ENCODE peak calls at places on chromosomes 6 and 20, in ten cellular contexts. W is adrenal gland; M is uterus; S is astrocyte; V is cardiac muscle cell; P is pancreas; K is A549; J is colonic mucosa; G is CD8-positive, alpha-beta T cell; D is fibroblast of lung. U is an unnamed sample.
A peak's percentile ranks its signal among the peaks of the same experiment; 100 is the strongest.

GRCh38 chr6:11791354-11792107 is 12.9 kb upstream of the ADTRP start:
- DNase-seq in W (no peak), M (no peak), S (no peak), V (no peak), P (no peak), K (no peak), J (no peak), G (no peak), D (no peak), U (no peak)

GRCh38 chr6:111087106-111087835 is at the start of gene SLC16A10:
- DNase-seq in W (peak; percentile 91), M (peak; percentile 45), S (no peak), V (peak; percentile 91), P (peak; percentile 91), K (peak; percentile 35), J (peak; percentile 77), G (peak; percentile 75), D (peak; percentile 39), U (peak; percentile 85)

GRCh38 chr6:37061157-37061804 is 55.8 kb downstream of the FGD2 start:
- DNase-seq in W (no peak), M (no peak), S (no peak), V (no peak), P (peak; percentile 74), K (no peak), J (no peak), G (no peak), D (no peak), U (no peak)

GRCh38 chr20:3209946-3210317 is 634 bp downstream of the ITPA start:
- DNase-seq in W (no peak), M (no peak), S (peak; percentile 6), V (no peak), P (no peak), K (no peak), J (no peak), G (no peak), D (peak; percentile 10), U (no peak)

GRCh38 chr6:167662104-167662880 is 164.4 kb upstream of the AFDN start:
- DNase-seq in W (no peak), M (no peak), S (no peak), V (no peak), P (no peak), K (no peak), J (no peak), G (no peak), D (no peak), U (no peak)

GRCh38 chr20:54133434-54134427 is 40.1 kb downstream of the CYP24A1 start:
- DNase-seq in W (no peak), M (no peak), S (peak; percentile 37), V (no peak), P (no peak), K (no peak), J (peak; percentile 64), G (no peak), D (peak; percentile 54), U (no peak)

GRCh38 chr20:25984933-25985332 is 288.3 kb upstream of the ZNF337 start:
- DNase-seq in W (peak; percentile 58), M (peak; percentile 70), S (no peak), V (peak; percentile 19), P (peak; percentile 38), K (no peak), J (peak; percentile 39), G (peak; percentile 41), D (no peak), U (peak; percentile 46)

GRCh38 chr20:34452281-34452982 is 63.8 kb upstream of the DYNLRB1 start:
- DNase-seq in W (no peak), M (no peak), S (no peak), V (no peak), P (no peak), K (no peak), J (no peak), G (no peak), D (no peak), U (no peak)

GRCh38 chr20:36821964-36822437 is 48.4 kb upstream of the DSN1 start:
- DNase-seq in W (no peak), M (no peak), S (no peak), V (no peak), P (no peak), K (no peak), J (no peak), G (no peak), D (no peak), U (no peak)

GRCh38 chr20:36819662-36820061 is 46.1 kb upstream of the DSN1 start:
- DNase-seq in W (no peak), M (no peak), S (no peak), V (peak; percentile 58), P (no peak), K (no peak), J (no peak), G (no peak), D (no peak), U (no peak)

GRCh38 chr20:36818831-36819230 is 45.3 kb upstream of the DSN1 start:
- DNase-seq in W (no peak), M (no peak), S (no peak), V (no peak), P (no peak), K (no peak), J (no peak), G (no peak), D (no peak), U (no peak)

GRCh38 chr20:36820073-36820472 is 46.5 kb upstream of the DSN1 start:
- DNase-seq in W (no peak), M (no peak), S (no peak), V (no peak), P (no peak), K (no peak), J (no peak), G (no peak), D (no peak), U (no peak)

DNA sequence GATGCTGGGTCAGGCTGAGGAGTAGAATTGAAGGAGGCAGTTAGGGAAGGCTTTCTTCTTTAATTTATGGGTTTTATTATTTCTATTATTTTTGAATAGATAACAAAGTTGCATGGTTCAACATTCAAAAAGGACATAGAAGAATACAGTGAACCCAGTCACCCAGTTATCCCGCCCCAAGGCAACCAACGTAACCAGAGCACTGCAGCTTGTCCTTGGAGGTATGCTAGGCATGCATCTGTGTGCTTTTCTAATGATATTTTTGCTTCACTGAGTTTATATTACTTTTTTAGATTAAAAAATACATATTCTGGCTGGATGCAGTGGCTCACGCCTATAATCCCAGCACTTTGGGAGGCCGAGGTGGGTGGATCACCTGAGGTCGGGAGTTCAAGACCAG is 47.4 kb upstream of the DSN1 start:
- DNase-seq in W (no peak), M (no peak), S (no peak), V (no peak), P (no peak), K (no peak), J (no peak), G (no peak), D (peak; percentile 18), U (no peak)
- H3K4me1 ChIP-seq in W (peaks cover 22% of the 10 kb centered on the region), M (no peaks in the 10 kb centered on the region), S (peaks cover 6% of the 10 kb centered on the region), V (peaks cover 21% of the 10 kb centered on the region), P (no peaks in the 10 kb centered on the region), K (no peaks in the 10 kb centered on the region), J (no peaks in the 10 kb centered on the region), G (no peaks in the 10 kb centered on the region), D (peaks cover 2% of the 10 kb centered on the region), U (peaks cover 19% of the 10 kb centered on the region)

DNA sequence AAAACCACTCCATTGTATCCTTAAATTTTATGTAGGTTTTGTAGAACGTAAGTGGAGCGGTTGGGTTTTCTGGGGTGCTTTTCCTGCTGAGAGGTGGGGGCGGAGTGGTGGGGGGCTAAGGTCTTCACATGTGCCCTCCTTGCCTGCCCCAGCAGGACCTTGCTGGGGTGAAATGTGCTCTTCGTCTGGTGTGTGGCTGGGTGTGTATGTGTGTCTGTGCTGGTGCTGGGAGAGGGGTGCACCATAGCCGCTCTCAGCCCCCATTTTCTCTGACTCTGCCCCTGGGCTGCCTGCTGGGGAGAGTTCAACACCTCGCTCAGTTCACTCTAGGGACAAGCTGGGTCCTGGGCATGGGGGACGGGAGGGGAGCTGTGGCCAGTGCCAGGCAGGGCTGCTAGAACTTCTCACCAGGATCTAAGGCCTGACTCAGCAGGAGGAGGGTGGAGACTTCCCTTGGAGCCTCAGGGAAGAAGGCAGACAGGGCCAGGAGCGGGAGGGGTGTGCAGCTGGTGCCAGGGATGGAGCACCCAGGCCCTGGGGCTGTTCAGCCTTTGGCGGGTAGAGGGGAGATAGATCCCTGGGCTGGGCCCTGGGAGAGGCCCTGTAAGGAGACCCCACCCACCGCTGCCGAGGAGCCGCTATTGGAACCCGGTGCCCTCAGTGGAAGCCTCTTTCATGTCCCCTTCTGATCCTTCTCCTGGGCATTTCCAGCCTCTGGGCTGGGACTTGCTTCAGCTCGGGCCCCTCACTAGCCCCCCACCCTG is 4.8 kb downstream of the SOX18 start:
- DNase-seq in W (no peak), M (no peak), S (no peak), V (no peak), P (no peak), K (peak; percentile 52), J (no peak), G (no peak), D (peak; percentile 50), U (no peak)
- H3K27ac ChIP-seq in W (no peak overlapping the region), M (no peak overlapping the region), S (no peak overlapping the region), V (no peak overlapping the region), P (no peak overlapping the region), K (peak overlapping the region; percentile 65), J (no peak overlapping the region), G (no peak overlapping the region), D (no peak overlapping the region), U (peak overlapping the region; percentile 60)

GRCh38 chr6:35648203-35648602 is 40.5 kb downstream of the FKBP5 start:
- DNase-seq in W (no peak), M (no peak), S (no peak), V (no peak), P (no peak), K (no peak), J (no peak), G (no peak), D (no peak), U (no peak)

GRCh38 chr6:35651244-35651643 is 37.5 kb downstream of the FKBP5 start:
- DNase-seq in W (no peak), M (no peak), S (no peak), V (no peak), P (no peak), K (no peak), J (no peak), G (no peak), D (no peak), U (no peak)

GRCh38 chr6:35650015-35650414 is 38.7 kb downstream of the FKBP5 start:
- DNase-seq in W (no peak), M (no peak), S (no peak), V (no peak), P (no peak), K (no peak), J (no peak), G (no peak), D (no peak), U (no peak)

GRCh38 chr6:35643162-35643535 is 45.6 kb downstream of the FKBP5 start:
- DNase-seq in W (no peak), M (no peak), S (no peak), V (no peak), P (no peak), K (no peak), J (no peak), G (no peak), D (no peak), U (no peak)

DNA sequence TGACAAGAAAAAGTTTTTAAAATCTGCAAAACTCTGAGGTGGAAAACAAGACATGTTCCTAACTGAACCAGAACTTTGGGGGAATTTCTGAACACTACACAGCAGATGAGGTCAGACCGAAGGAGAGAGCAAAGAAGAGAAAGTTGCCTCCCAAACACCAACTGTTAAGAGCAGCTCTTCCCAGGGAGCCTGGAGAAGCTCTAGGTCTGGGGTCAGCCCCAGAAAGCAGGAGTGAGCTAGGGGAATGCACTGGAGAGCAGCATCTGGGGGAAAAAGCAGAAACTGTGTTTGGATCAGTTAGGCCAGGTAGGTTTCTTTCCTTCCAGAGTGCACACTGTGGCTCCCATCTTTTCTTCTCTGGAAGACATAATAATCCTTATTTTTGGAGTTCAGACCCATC is 41.3 kb downstream of the FKBP5 start:
- DNase-seq in W (no peak), M (no peak), S (no peak), V (no peak), P (no peak), K (no peak), J (no peak), G (no peak), D (no peak), U (no peak)
- TF ChIP-seq CTCF in W (no peak), M (no peak), S (no peak), V (no peak), P (no peak), K (no peak), J (no peak), G (no peak), D (no peak), U (no peak)

GRCh38 chr6:31466466-31466865 is 31.5 kb upstream of the MICB start:
- DNase-seq in W (no peak), M (no peak), S (no peak), V (no peak), P (no peak), K (no peak), J (no peak), G (no peak), D (no peak), U (no peak)
- H3K4me1 ChIP-seq in W (peaks cover 19% of the 10 kb centered on the region), M (no peaks in the 10 kb centered on the region), S (peaks cover 11% of the 10 kb centered on the region), V (no peaks in the 10 kb centered on the region), P (peaks cover 11% of the 10 kb centered on the region), K (peaks cover 7% of the 10 kb centered on the region), J (peaks cover 12% of the 10 kb centered on the region), G (peaks cover 80% of the 10 kb centered on the region), D (peaks cover 6% of the 10 kb centered on the region), U (peaks cover 52% of the 10 kb centered on the region)